ENCODE peak calls at places on chromosomes 5 and 9, in ten cellular contexts. F is HuH-7.5; M is T-cell; Q is AG09309; A is CD4-positive, CD25-positive, alpha-beta regulatory T cell; Z is activated naive CD8-positive, alpha-beta T cell treated with anti-CD3 and anti-CD28 coated beads for 36 hours; T is spleen; H is foreskin fibroblast; O is AG04450; P is activated T-cell treated with anti-CD3 and anti-CD28 coated beads for 1 hour. C is an unnamed sample.

GRCh38 chr5:36079200-36079761 is 12.6 kb upstream of the UGT3A2 start:
- DNase-seq in H (peak), F (peak), P (no peak), Q (no peak), M (no peak), T (no peak), Z (peak), A (no peak), O (peak), C (no peak)

GRCh38 chr5:50553560-50553984 is 112.5 kb upstream of the EMB start:
- DNase-seq in A (no peak), P (no peak), H (no peak), O (no peak), M (no peak), Q (no peak), F (no peak), T (no peak), Z (no peak), C (no peak)

GRCh38 chr5:93162201-93162654 is 418.8 kb downstream of the NR2F1-AS1 start:
- DNase-seq in A (no peak), Z (no peak), F (no peak), M (no peak), T (no peak), P (no peak), O (no peak), Q (no peak), H (peak), C (no peak)

GRCh38 chr5:177311361-177311722 is 356 bp downstream of the MXD3 start:
- DNase-seq in Q (no peak), T (no peak), A (no peak), O (no peak), P (no peak), M (no peak), Z (no peak), F (peak), H (peak), C (no peak)

GRCh38 chr5:172901012-172901780 is 58.0 kb upstream of the RPL26L1 start:
- DNase-seq in O (peak), Q (no peak), H (peak), T (no peak), A (no peak), M (no peak), P (no peak), Z (no peak), F (no peak), C (no peak)

GRCh38 chr5:67425514-67425913 is 228.9 kb upstream of the CD180 start:
- DNase-seq in O (no peak), P (no peak), H (peak), M (no peak), Q (no peak), Z (no peak), T (no peak), A (no peak), F (no peak), C (no peak)

GRCh38 chr9:107733530-107733907 is 243.9 kb upstream of the KLF4 start:
- DNase-seq in A (no peak), T (no peak), F (no peak), Z (no peak), P (no peak), H (peak), M (no peak), O (no peak), Q (no peak), C (no peak)

GRCh38 chr5:148162038-148162437 is 6.3 kb upstream of the SPINK14 start:
- DNase-seq in F (no peak), H (no peak), M (no peak), A (no peak), Z (no peak), O (no peak), T (no peak), P (no peak), Q (no peak), C (no peak)

GRCh38 chr5:96743065-96743768 is 64.5 kb downstream of the ERAP1 start:
- DNase-seq in O (no peak), M (no peak), P (no peak), H (peak), F (no peak), T (no peak), Q (no peak), Z (no peak), A (no peak), C (no peak)

GRCh38 chr5:130102375-130102774 is 198.1 kb downstream of the CHSY3 start:
- DNase-seq in A (no peak), F (no peak), M (no peak), Q (no peak), Z (no peak), H (no peak), P (no peak), O (no peak), T (no peak), C (no peak)

GRCh38 chr9:105341784-105342183 is 97.3 kb downstream of the SLC44A1 start:
- DNase-seq in M (no peak), A (no peak), O (no peak), Q (peak), T (no peak), Z (no peak), F (no peak), P (no peak), H (peak), C (no peak)

GRCh38 chr9:15047028-15047551 is 136.9 kb upstream of the FREM1 start:
- DNase-seq in H (no peak), P (no peak), O (no peak), M (no peak), A (no peak), T (no peak), Z (no peak), Q (no peak), F (no peak), C (no peak)

GRCh38 chr5:113050606-113051391 is 74.2 kb downstream of the DCP2 start:
- DNase-seq in T (no peak), H (peak), O (no peak), Q (peak), F (no peak), P (no peak), M (no peak), A (no peak), Z (no peak), C (no peak)

GRCh38 chr9:81848472-81848871 is 79.8 kb upstream of the SPATA31D4 start:
- DNase-seq in Q (no peak), Z (no peak), F (no peak), T (no peak), P (no peak), H (peak), A (no peak), O (no peak), M (no peak), C (no peak)

GRCh38 chr5:126402591-126402990 is 20.6 kb upstream of the GRAMD2B start:
- DNase-seq in F (no peak), T (no peak), M (no peak), Q (no peak), Z (no peak), H (no peak), P (no peak), A (no peak), O (no peak), C (no peak)

GRCh38 chr9:117936185-117936758 is 232.1 kb downstream of the TLR4 start:
- DNase-seq in P (no peak), M (no peak), F (no peak), A (no peak), O (no peak), Z (no peak), T (no peak), H (no peak), Q (no peak), C (no peak)

GRCh38 chr5:144040615-144041394 is 129.7 kb downstream of the YIPF5 start:
- DNase-seq in Z (no peak), A (no peak), T (no peak), M (no peak), O (no peak), F (no peak), P (no peak), H (peak), Q (no peak), C (no peak)

GRCh38 chr5:36177154-36177553 is 25.2 kb downstream of the SKP2 start:
- DNase-seq in O (no peak), H (no peak), Q (no peak), P (no peak), M (no peak), A (no peak), T (no peak), Z (no peak), F (no peak), C (no peak)

GRCh38 chr9:124812401-124813016 is 35.6 kb downstream of the OLFML2A start:
- DNase-seq in O (peak), M (no peak), Q (peak), A (no peak), Z (peak), P (no peak), T (no peak), H (peak), F (no peak), C (no peak)

GRCh38 chr5:166784545-166785078 is 1506.8 kb upstream of the WWC1 start:
- DNase-seq in O (no peak), F (no peak), P (no peak), Q (no peak), M (no peak), A (no peak), Z (no peak), H (no peak), T (no peak), C (no peak)

GRCh38 chr9:7117676-7118561 is 360.1 kb downstream of the KDM4C start:
- DNase-seq in O (no peak), H (peak), M (no peak), A (no peak), Z (no peak), P (no peak), F (no peak), Q (peak), T (no peak), C (no peak)

GRCh38 chr9:132651259-132651658 is 18.5 kb downstream of the DDX31 start:
- DNase-seq in P (no peak), Q (peak), M (no peak), F (no peak), A (no peak), Z (no peak), O (peak), T (no peak), H (peak), C (no peak)

GRCh38 chr5:154273028-154273617 is 82.6 kb downstream of the GALNT10 start:
- DNase-seq in P (no peak), F (no peak), A (no peak), O (no peak), M (peak), T (no peak), H (peak), Z (no peak), Q (no peak), C (no peak)

GRCh38 chr5:37905230-37905629 is 65.4 kb upstream of the GDNF start:
- DNase-seq in O (no peak), M (no peak), A (no peak), T (no peak), Z (no peak), Q (no peak), F (no peak), H (no peak), P (no peak), C (no peak)

GRCh38 chr5:133754575-133755169 is 142.3 kb upstream of the FSTL4 start:
- DNase-seq in T (no peak), O (no peak), A (no peak), Z (peak), Q (no peak), P (no peak), F (peak), H (peak), M (no peak), C (no peak)

GRCh38 chr9:133677126-133678010 is 41.2 kb downstream of the DBH start:
- DNase-seq in M (peak), A (peak), Q (no peak), H (no peak), O (no peak), P (peak), T (no peak), F (no peak), Z (peak), C (no peak)

GRCh38 chr5:110150199-110150598 is 460.5 kb downstream of the MAN2A1 start:
- DNase-seq in Z (no peak), Q (no peak), A (no peak), O (no peak), P (no peak), M (no peak), F (no peak), H (peak), T (no peak), C (no peak)

GRCh38 chr5:110376281-110376916 is 350.1 kb downstream of the TMEM232 start:
- DNase-seq in T (no peak), A (no peak), M (no peak), P (no peak), F (no peak), Q (no peak), H (peak), O (no peak), Z (no peak), C (no peak)

GRCh38 chr5:112784726-112785125 is 47.0 kb downstream of the APC start:
- DNase-seq in H (peak), F (no peak), P (no peak), A (no peak), M (no peak), T (no peak), Q (no peak), Z (no peak), O (no peak), C (no peak)

GRCh38 chr5:31680528-31680927 is 41.6 kb downstream of the PDZD2 start:
- DNase-seq in O (no peak), A (no peak), Q (no peak), F (no peak), Z (no peak), M (no peak), H (no peak), P (no peak), T (no peak), C (no peak)

GRCh38 chr9:36462245-36462644 is 62.2 kb upstream of the RNF38 start:
- DNase-seq in Q (no peak), F (no peak), O (no peak), Z (no peak), P (no peak), A (no peak), M (no peak), T (no peak), H (no peak), C (no peak)

GRCh38 chr9:113570749-113571711 is 107.5 kb downstream of the RGS3 start:
- DNase-seq in A (no peak), T (no peak), F (no peak), O (no peak), Q (no peak), Z (no peak), H (no peak), M (no peak), P (no peak), C (no peak)

C was measured in DMS79.